ENCODE peak calls at places on chromosome 12, in eight cellular contexts. One of them, this sample, is unnamed.

GRCh38 chr12:57090924-57091632 is 2.2 kb downstream of the NAB2 start:
- DNase-seq in stimulated activated CD4-positive, alpha-beta T cell treated with anti-CD3 and anti-CD28 coated beads, Interleukin-1b, Interleukin-23, amount 100 ng/mL, for 1 hour: no peak
- DNase-seq in right cardiac atrium: no peak
- DNase-seq in stimulated activated naive CD4-positive, alpha-beta T cell treated with Interleukin-2 at 50 U/mL for 16 hours: no peak
- DNase-seq in mesothelial cell of epicardium: no peak
- DNase-seq in HEK293T: no peak
- DNase-seq in HTR-8/SVneo: no peak
- DNase-seq in sigmoid colon: peak
- DNase-seq in this sample: peak

GRCh38 chr12:100576311-100577036 is 3.0 kb downstream of the GAS2L3 start:
- DNase-seq in stimulated activated CD4-positive, alpha-beta T cell treated with anti-CD3 and anti-CD28 coated beads, Interleukin-1b, Interleukin-23, amount 100 ng/mL, for 1 hour: no peak
- DNase-seq in right cardiac atrium: no peak
- DNase-seq in stimulated activated naive CD4-positive, alpha-beta T cell treated with Interleukin-2 at 50 U/mL for 16 hours: no peak
- DNase-seq in mesothelial cell of epicardium: no peak
- DNase-seq in HEK293T: peak
- DNase-seq in HTR-8/SVneo: peak
- DNase-seq in sigmoid colon: no peak
- DNase-seq in this sample: no peak

GRCh38 chr12:12883369-12884001 is 7.9 kb upstream of the GPRC5A start:
- DNase-seq in stimulated activated CD4-positive, alpha-beta T cell treated with anti-CD3 and anti-CD28 coated beads, Interleukin-1b, Interleukin-23, amount 100 ng/mL, for 1 hour: no peak
- DNase-seq in right cardiac atrium: no peak
- DNase-seq in stimulated activated naive CD4-positive, alpha-beta T cell treated with Interleukin-2 at 50 U/mL for 16 hours: no peak
- DNase-seq in mesothelial cell of epicardium: no peak
- DNase-seq in HEK293T: no peak
- DNase-seq in HTR-8/SVneo: no peak
- DNase-seq in sigmoid colon: peak
- DNase-seq in this sample: no peak

GRCh38 chr12:129909051-129910020 is 5.5 kb upstream of the TMEM132D start:
- DNase-seq in stimulated activated CD4-positive, alpha-beta T cell treated with anti-CD3 and anti-CD28 coated beads, Interleukin-1b, Interleukin-23, amount 100 ng/mL, for 1 hour: no peak
- DNase-seq in right cardiac atrium: no peak
- DNase-seq in stimulated activated naive CD4-positive, alpha-beta T cell treated with Interleukin-2 at 50 U/mL for 16 hours: no peak
- DNase-seq in mesothelial cell of epicardium: no peak
- DNase-seq in HEK293T: no peak
- DNase-seq in HTR-8/SVneo: no peak
- DNase-seq in sigmoid colon: no peak
- DNase-seq in this sample: no peak

GRCh38 chr12:21697829-21698630 is 40.4 kb upstream of the LDHB start:
- DNase-seq in stimulated activated CD4-positive, alpha-beta T cell treated with anti-CD3 and anti-CD28 coated beads, Interleukin-1b, Interleukin-23, amount 100 ng/mL, for 1 hour: no peak
- DNase-seq in right cardiac atrium: no peak
- DNase-seq in stimulated activated naive CD4-positive, alpha-beta T cell treated with Interleukin-2 at 50 U/mL for 16 hours: no peak
- DNase-seq in mesothelial cell of epicardium: no peak
- DNase-seq in HEK293T: no peak
- DNase-seq in HTR-8/SVneo: no peak
- DNase-seq in sigmoid colon: no peak
- DNase-seq in this sample: no peak

GRCh38 chr12:1885605-1886245 is 32.7 kb downstream of the CACNA2D4 start:
- DNase-seq in stimulated activated CD4-positive, alpha-beta T cell treated with anti-CD3 and anti-CD28 coated beads, Interleukin-1b, Interleukin-23, amount 100 ng/mL, for 1 hour: no peak
- DNase-seq in right cardiac atrium: no peak
- DNase-seq in stimulated activated naive CD4-positive, alpha-beta T cell treated with Interleukin-2 at 50 U/mL for 16 hours: no peak
- DNase-seq in mesothelial cell of epicardium: no peak
- DNase-seq in HEK293T: no peak
- DNase-seq in HTR-8/SVneo: no peak
- DNase-seq in sigmoid colon: no peak
- DNase-seq in this sample: no peak

GRCh38 chr12:3727877-3728632 is 24.9 kb downstream of the CRACR2A start:
- DNase-seq in stimulated activated CD4-positive, alpha-beta T cell treated with anti-CD3 and anti-CD28 coated beads, Interleukin-1b, Interleukin-23, amount 100 ng/mL, for 1 hour: no peak
- DNase-seq in right cardiac atrium: no peak
- DNase-seq in stimulated activated naive CD4-positive, alpha-beta T cell treated with Interleukin-2 at 50 U/mL for 16 hours: peak
- DNase-seq in mesothelial cell of epicardium: no peak
- DNase-seq in HEK293T: no peak
- DNase-seq in HTR-8/SVneo: no peak
- DNase-seq in sigmoid colon: no peak
- DNase-seq in this sample: no peak

GRCh38 chr12:109931143-109931542 is 31.1 kb downstream of the TCHP start:
- DNase-seq in stimulated activated CD4-positive, alpha-beta T cell treated with anti-CD3 and anti-CD28 coated beads, Interleukin-1b, Interleukin-23, amount 100 ng/mL, for 1 hour: no peak
- DNase-seq in right cardiac atrium: no peak
- DNase-seq in stimulated activated naive CD4-positive, alpha-beta T cell treated with Interleukin-2 at 50 U/mL for 16 hours: no peak
- DNase-seq in mesothelial cell of epicardium: no peak
- DNase-seq in HEK293T: no peak
- DNase-seq in HTR-8/SVneo: no peak
- DNase-seq in sigmoid colon: no peak
- DNase-seq in this sample: no peak

GRCh38 chr12:14239350-14239934 is 126.0 kb upstream of the ATF7IP start:
- DNase-seq in stimulated activated CD4-positive, alpha-beta T cell treated with anti-CD3 and anti-CD28 coated beads, Interleukin-1b, Interleukin-23, amount 100 ng/mL, for 1 hour: no peak
- DNase-seq in right cardiac atrium: peak
- DNase-seq in stimulated activated naive CD4-positive, alpha-beta T cell treated with Interleukin-2 at 50 U/mL for 16 hours: no peak
- DNase-seq in mesothelial cell of epicardium: no peak
- DNase-seq in HEK293T: no peak
- DNase-seq in HTR-8/SVneo: no peak
- DNase-seq in sigmoid colon: no peak
- DNase-seq in this sample: peak

GRCh38 chr12:101772019-101772774 is 32.9 kb upstream of the SYCP3 start:
- DNase-seq in stimulated activated CD4-positive, alpha-beta T cell treated with anti-CD3 and anti-CD28 coated beads, Interleukin-1b, Interleukin-23, amount 100 ng/mL, for 1 hour: no peak
- DNase-seq in right cardiac atrium: no peak
- DNase-seq in stimulated activated naive CD4-positive, alpha-beta T cell treated with Interleukin-2 at 50 U/mL for 16 hours: no peak
- DNase-seq in mesothelial cell of epicardium: no peak
- DNase-seq in HEK293T: no peak
- DNase-seq in HTR-8/SVneo: no peak
- DNase-seq in sigmoid colon: no peak
- DNase-seq in this sample: no peak

GRCh38 chr12:40351976-40352375 is 127.2 kb downstream of the LRRK2 start:
- DNase-seq in stimulated activated CD4-positive, alpha-beta T cell treated with anti-CD3 and anti-CD28 coated beads, Interleukin-1b, Interleukin-23, amount 100 ng/mL, for 1 hour: no peak
- DNase-seq in right cardiac atrium: no peak
- DNase-seq in stimulated activated naive CD4-positive, alpha-beta T cell treated with Interleukin-2 at 50 U/mL for 16 hours: no peak
- DNase-seq in mesothelial cell of epicardium: no peak
- DNase-seq in HEK293T: no peak
- DNase-seq in HTR-8/SVneo: no peak
- DNase-seq in sigmoid colon: no peak
- DNase-seq in this sample: no peak

GRCh38 chr12:34297790-34298164 is 275.5 kb downstream of the ALG10 start:
- DNase-seq in stimulated activated CD4-positive, alpha-beta T cell treated with anti-CD3 and anti-CD28 coated beads, Interleukin-1b, Interleukin-23, amount 100 ng/mL, for 1 hour: no peak
- DNase-seq in right cardiac atrium: no peak
- DNase-seq in stimulated activated naive CD4-positive, alpha-beta T cell treated with Interleukin-2 at 50 U/mL for 16 hours: no peak
- DNase-seq in mesothelial cell of epicardium: no peak
- DNase-seq in HEK293T: no peak
- DNase-seq in HTR-8/SVneo: no peak
- DNase-seq in sigmoid colon: no peak
- DNase-seq in this sample: no peak

GRCh38 chr12:31317471-31318397 is 8.2 kb downstream of the SINHCAF start:
- DNase-seq in stimulated activated CD4-positive, alpha-beta T cell treated with anti-CD3 and anti-CD28 coated beads, Interleukin-1b, Interleukin-23, amount 100 ng/mL, for 1 hour: no peak
- DNase-seq in right cardiac atrium: no peak
- DNase-seq in stimulated activated naive CD4-positive, alpha-beta T cell treated with Interleukin-2 at 50 U/mL for 16 hours: no peak
- DNase-seq in mesothelial cell of epicardium: no peak
- DNase-seq in HEK293T: no peak
- DNase-seq in HTR-8/SVneo: no peak
- DNase-seq in sigmoid colon: no peak
- DNase-seq in this sample: no peak

GRCh38 chr12:58008658-58009057 is 67.3 kb downstream of the ATP23 start:
- DNase-seq in stimulated activated CD4-positive, alpha-beta T cell treated with anti-CD3 and anti-CD28 coated beads, Interleukin-1b, Interleukin-23, amount 100 ng/mL, for 1 hour: no peak
- DNase-seq in right cardiac atrium: no peak
- DNase-seq in stimulated activated naive CD4-positive, alpha-beta T cell treated with Interleukin-2 at 50 U/mL for 16 hours: no peak
- DNase-seq in mesothelial cell of epicardium: no peak
- DNase-seq in HEK293T: no peak
- DNase-seq in HTR-8/SVneo: no peak
- DNase-seq in sigmoid colon: no peak
- DNase-seq in this sample: no peak

GRCh38 chr12:64218597-64218996 is 3.5 kb downstream of the KICS2 start:
- DNase-seq in stimulated activated CD4-positive, alpha-beta T cell treated with anti-CD3 and anti-CD28 coated beads, Interleukin-1b, Interleukin-23, amount 100 ng/mL, for 1 hour: no peak
- DNase-seq in right cardiac atrium: no peak
- DNase-seq in stimulated activated naive CD4-positive, alpha-beta T cell treated with Interleukin-2 at 50 U/mL for 16 hours: no peak
- DNase-seq in mesothelial cell of epicardium: no peak
- DNase-seq in HEK293T: no peak
- DNase-seq in HTR-8/SVneo: no peak
- DNase-seq in sigmoid colon: no peak
- DNase-seq in this sample: no peak

GRCh38 chr12:51077930-51078329 is 5.5 kb downstream of the CSRNP2 start:
- DNase-seq in stimulated activated CD4-positive, alpha-beta T cell treated with anti-CD3 and anti-CD28 coated beads, Interleukin-1b, Interleukin-23, amount 100 ng/mL, for 1 hour: no peak
- DNase-seq in right cardiac atrium: no peak
- DNase-seq in stimulated activated naive CD4-positive, alpha-beta T cell treated with Interleukin-2 at 50 U/mL for 16 hours: no peak
- DNase-seq in mesothelial cell of epicardium: no peak
- DNase-seq in HEK293T: no peak
- DNase-seq in HTR-8/SVneo: no peak
- DNase-seq in sigmoid colon: no peak
- DNase-seq in this sample: no peak

GRCh38 chr12:76696186-76696585 is 67.7 kb upstream of the ZDHHC17 start:
- DNase-seq in stimulated activated CD4-positive, alpha-beta T cell treated with anti-CD3 and anti-CD28 coated beads, Interleukin-1b, Interleukin-23, amount 100 ng/mL, for 1 hour: no peak
- DNase-seq in right cardiac atrium: no peak
- DNase-seq in stimulated activated naive CD4-positive, alpha-beta T cell treated with Interleukin-2 at 50 U/mL for 16 hours: no peak
- DNase-seq in mesothelial cell of epicardium: no peak
- DNase-seq in HEK293T: no peak
- DNase-seq in HTR-8/SVneo: no peak
- DNase-seq in sigmoid colon: no peak
- DNase-seq in this sample: no peak

GRCh38 chr12:107441906-107442305 is 243.7 kb upstream of the PWP1 start:
- DNase-seq in stimulated activated CD4-positive, alpha-beta T cell treated with anti-CD3 and anti-CD28 coated beads, Interleukin-1b, Interleukin-23, amount 100 ng/mL, for 1 hour: no peak
- DNase-seq in right cardiac atrium: no peak
- DNase-seq in stimulated activated naive CD4-positive, alpha-beta T cell treated with Interleukin-2 at 50 U/mL for 16 hours: no peak
- DNase-seq in mesothelial cell of epicardium: no peak
- DNase-seq in HEK293T: no peak
- DNase-seq in HTR-8/SVneo: no peak
- DNase-seq in sigmoid colon: no peak
- DNase-seq in this sample: no peak

GRCh38 chr12:121513464-121514183 is 67.2 kb downstream of the KDM2B start:
- DNase-seq in stimulated activated CD4-positive, alpha-beta T cell treated with anti-CD3 and anti-CD28 coated beads, Interleukin-1b, Interleukin-23, amount 100 ng/mL, for 1 hour: no peak
- DNase-seq in right cardiac atrium: no peak
- DNase-seq in stimulated activated naive CD4-positive, alpha-beta T cell treated with Interleukin-2 at 50 U/mL for 16 hours: no peak
- DNase-seq in mesothelial cell of epicardium: no peak
- DNase-seq in HEK293T: peak
- DNase-seq in HTR-8/SVneo: peak
- DNase-seq in sigmoid colon: no peak
- DNase-seq in this sample: peak

GRCh38 chr12:2555487-2556082 is 239.2 kb upstream of the FKBP4 start:
- DNase-seq in stimulated activated CD4-positive, alpha-beta T cell treated with anti-CD3 and anti-CD28 coated beads, Interleukin-1b, Interleukin-23, amount 100 ng/mL, for 1 hour: no peak
- DNase-seq in right cardiac atrium: no peak
- DNase-seq in stimulated activated naive CD4-positive, alpha-beta T cell treated with Interleukin-2 at 50 U/mL for 16 hours: no peak
- DNase-seq in mesothelial cell of epicardium: no peak
- DNase-seq in HEK293T: no peak
- DNase-seq in HTR-8/SVneo: no peak
- DNase-seq in sigmoid colon: no peak
- DNase-seq in this sample: peak

This sample was measured in H7.